ENCODE peak calls at places on chromosomes 12 and 14, in five cellular contexts. F is left lung, J is dorsolateral prefrontal cortex, S is glutamatergic neuron, A is GM12865. E is an unnamed sample.

GRCh38 chr12:3311027-3311402 is 180.0 kb upstream of the PRMT8 start:
- DNase-seq in F (peak; percentile 80), J (no peak), S (no peak), A (no peak), E (no peak)

GRCh38 chr12:1171657-1172056 is 180.6 kb downstream of the ERC1 start:
- DNase-seq in F (no peak), J (no peak), S (no peak), A (no peak), E (no peak)

GRCh38 chr14:93788557-93789365 is 476 bp upstream of the PRIMA1 start:
- DNase-seq in F (no peak), J (peak; percentile 50), S (peak; percentile 48), A (no peak), E (peak; percentile 18)

GRCh38 chr14:100342195-100342594 is 19.1 kb downstream of the SLC25A47 start:
- DNase-seq in F (no peak), J (peak; percentile 10), S (no peak), A (no peak), E (no peak)

GRCh38 chr14:49481099-49481498 is 105.1 kb downstream of the RPS29 start:
- DNase-seq in F (no peak), J (no peak), S (no peak), A (no peak), E (no peak)

GRCh38 chr12:132206093-132206434 is 61.8 kb downstream of the NOC4L start:
- DNase-seq in F (no peak), J (no peak), S (no peak), A (no peak), E (no peak)

GRCh38 chr12:67928621-67929369 is 60.5 kb upstream of the IFNG-AS1 start:
- DNase-seq in F (no peak), J (no peak), S (no peak), A (no peak), E (no peak)

GRCh38 chr14:103084021-103084919 is at the start of gene LBHD2:
- DNase-seq in F (peak; percentile 79), J (no peak), S (no peak), A (no peak), E (peak; percentile 39)

GRCh38 chr12:18242380-18243089 is 18.8 kb upstream of the PIK3C2G start:
- DNase-seq in F (no peak), J (no peak), S (no peak), A (no peak), E (no peak)

GRCh38 chr12:93526786-93527428 is 45.6 kb upstream of the SOCS2 start:
- DNase-seq in F (no peak), J (no peak), S (no peak), A (no peak), E (no peak)

GRCh38 chr14:22556021-22556989 is 32.7 kb downstream of the DAD1 start:
- DNase-seq in F (peak; percentile 83), J (no peak), S (no peak), A (peak; percentile 97), E (no peak)

GRCh38 chr12:130428116-130428515 is 90.4 kb downstream of the PIWIL1 start:
- DNase-seq in F (no peak), J (peak; percentile 29), S (no peak), A (no peak), E (no peak)

GRCh38 chr14:22551597-22551982 is 37.4 kb downstream of the DAD1 start:
- DNase-seq in F (no peak), J (peak; percentile 41), S (peak; percentile 36), A (no peak), E (no peak)

GRCh38 chr14:90487031-90487430 is 90.2 kb downstream of the CALM1 start:
- DNase-seq in F (no peak), J (peak; percentile 74), S (peak; percentile 73), A (no peak), E (peak; percentile 14)

GRCh38 chr12:51421266-51421884 is 3.3 kb upstream of the SLC4A8 start:
- DNase-seq in F (no peak), J (peak; percentile 59), S (peak; percentile 59), A (peak; percentile 69), E (peak; percentile 73)

GRCh38 chr12:26790645-26790994 is 42.4 kb downstream of the ITPR2 start:
- DNase-seq in F (no peak), J (no peak), S (no peak), A (no peak), E (no peak)

GRCh38 chr12:24045816-24046257 is 96.4 kb upstream of the SOX5 start:
- DNase-seq in F (no peak), J (no peak), S (no peak), A (no peak), E (no peak)

GRCh38 chr14:53537421-53538315 is 384.5 kb upstream of the DDHD1 start:
- DNase-seq in F (no peak), J (no peak), S (no peak), A (no peak), E (no peak)

GRCh38 chr12:113151655-113152054 is 2.1 kb downstream of the CFAP73 start:
- DNase-seq in F (no peak), J (no peak), S (no peak), A (no peak), E (no peak)

GRCh38 chr12:113146999-113147398 is 2.5 kb upstream of the CFAP73 start:
- DNase-seq in F (no peak), J (no peak), S (no peak), A (no peak), E (no peak)

GRCh38 chr12:113152835-113153814 is 3.6 kb downstream of the CFAP73 start:
- DNase-seq in F (peak; percentile 90), J (peak; percentile 81), S (peak; percentile 69), A (peak; percentile 77), E (peak; percentile 71)

GRCh38 chr12:113152196-113152834 is 2.8 kb downstream of the CFAP73 start:
- DNase-seq in F (no peak), J (no peak), S (no peak), A (no peak), E (no peak)

GRCh38 chr12:113149361-113150150 is at the start of gene CFAP73:
- DNase-seq in F (no peak), J (peak; percentile 86), S (peak; percentile 84), A (no peak), E (peak; percentile 79)
- TF ChIP-seq CTCF in F (no peak), J (no peak), S (no peak), A (no peak), E (no peak)

DNA sequence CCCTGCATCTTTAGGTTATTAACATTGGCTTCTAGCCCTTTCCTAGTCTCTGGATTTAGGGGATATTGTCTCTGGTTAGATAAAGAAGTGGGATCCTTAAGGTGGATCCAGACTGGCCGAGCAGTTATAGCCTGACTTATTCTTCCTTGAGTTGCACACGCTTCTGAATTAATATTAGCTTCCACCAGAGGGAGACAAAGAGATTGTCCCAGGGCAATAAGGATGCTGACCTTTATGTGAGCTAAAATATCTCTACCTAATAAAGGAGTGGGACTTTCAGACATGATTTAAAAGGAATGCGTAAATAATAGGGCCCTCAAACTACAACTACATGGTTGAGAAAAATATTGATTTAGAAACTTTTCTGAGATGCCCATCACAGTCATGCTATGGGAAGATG is 139.7 kb downstream of the SLCO1B3 start:
- DNase-seq in F (no peak), J (no peak), S (no peak), A (peak; percentile 44), E (no peak)
- TF ChIP-seq CTCF in F (peak; percentile 29), J (no peak), S (peak; percentile 70), A (peak; percentile 55), E (peak; percentile 58)

GRCh38 chr12:75979181-75979580 is 52.4 kb downstream of the PHLDA1 start:
- DNase-seq in F (no peak), J (no peak), S (no peak), A (peak; percentile 39), E (no peak)

GRCh38 chr12:75977590-75977951 is 54.0 kb downstream of the PHLDA1 start:
- DNase-seq in F (no peak), J (no peak), S (no peak), A (no peak), E (no peak)

GRCh38 chr12:75978677-75979076 is 52.9 kb downstream of the PHLDA1 start:
- DNase-seq in F (no peak), J (no peak), S (no peak), A (no peak), E (no peak)

GRCh38 chr12:75976913-75977312 is 54.7 kb downstream of the PHLDA1 start:
- DNase-seq in F (no peak), J (no peak), S (no peak), A (no peak), E (no peak)

DNA sequence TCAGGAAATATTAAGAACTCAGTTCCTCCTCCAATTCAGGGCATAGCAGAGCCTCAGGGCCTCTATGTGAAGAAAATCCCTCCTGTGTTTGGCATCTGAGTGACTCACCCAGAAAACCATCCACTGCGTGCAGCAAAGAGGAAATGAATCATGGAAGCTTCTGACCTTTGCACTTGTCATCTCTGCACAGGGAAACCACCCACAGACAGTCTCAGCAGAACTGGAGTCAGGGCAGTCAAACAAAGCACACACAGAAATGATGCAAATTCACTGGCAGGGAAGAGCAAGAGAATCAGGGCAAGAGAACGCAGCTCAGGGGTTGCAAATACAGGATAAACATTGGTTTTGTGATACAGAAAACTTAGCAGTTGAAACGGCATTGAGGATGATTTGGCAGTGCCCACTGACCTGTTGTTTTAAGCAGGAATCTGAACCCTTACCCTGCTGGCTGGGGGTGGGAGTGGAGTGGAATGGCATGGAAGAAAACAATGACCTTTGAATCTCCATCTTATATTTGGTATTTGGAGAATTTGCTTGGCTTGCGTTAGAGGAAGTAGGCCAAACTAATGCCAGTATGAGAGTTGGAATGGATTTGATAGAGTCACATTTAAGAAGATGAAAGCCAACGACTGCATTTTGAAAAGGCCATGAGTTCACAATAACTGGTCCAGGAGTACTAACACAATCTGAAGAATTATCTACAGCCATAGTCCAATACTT is 53.5 kb downstream of the PHLDA1 start:
- DNase-seq in F (no peak), J (no peak), S (no peak), A (peak; percentile 85), E (peak; percentile 50)
- TF ChIP-seq CTCF in F (no peak), J (no peak), S (no peak), A (no peak), E (no peak)

GRCh38 chr14:106268013-106268727 is 741.8 kb downstream of the TMEM121 start:
- DNase-seq in F (no peak), J (no peak), S (no peak), A (peak; percentile 47), E (no peak)
- TF ChIP-seq CTCF in F (no peak), J (no peak), S (no peak), A (peak; percentile 38), E (no peak)

GRCh38 chr14:95348395-95349080 is 28.8 kb upstream of the CLMN start:
- DNase-seq in F (no peak), J (no peak), S (no peak), A (no peak), E (no peak)
- TF ChIP-seq CTCF in F (no peak), J (no peak), S (no peak), A (no peak), E (no peak)